ENCODE peak calls at places on chromosomes 11 and 22, in five cellular contexts. S is transverse colon, C is spleen, H is GM12891, B is stomach. R is an unnamed sample.

GRCh38 chr22:16594026-16594425 is 1.4 kb upstream of the CCT8L2 start:
- DNase-seq in S (no peak), C (no peak), H (no peak), B (no peak), R (no peak)

GRCh38 chr11:110777765-110778164 is 65.5 kb upstream of the ARHGAP20 start:
- DNase-seq in S (peak; percentile 24), C (no peak), H (no peak), B (peak; percentile 49), R (no peak)

GRCh38 chr11:110089617-110090282 is 3.4 kb upstream of the ZC3H12C start:
- DNase-seq in S (no peak), C (no peak), H (no peak), B (no peak), R (no peak)

GRCh38 chr11:34404280-34404679 is 34.5 kb upstream of the CAT start:
- DNase-seq in S (no peak), C (no peak), H (no peak), B (no peak), R (no peak)

GRCh38 chr11:114762437-114762836 is 84.1 kb downstream of the NXPE2 start:
- DNase-seq in S (peak; percentile 86), C (no peak), H (no peak), B (peak; percentile 48), R (no peak)

GRCh38 chr11:2510626-2511402 is 66.0 kb downstream of the KCNQ1 start:
- DNase-seq in S (peak; percentile 6), C (peak; percentile 42), H (peak; percentile 16), B (peak; percentile 19), R (peak; percentile 14)

GRCh38 chr22:21712751-21713427 is 22.7 kb downstream of the YPEL1 start:
- DNase-seq in S (peak; percentile 59), C (no peak), H (peak; percentile 70), B (peak; percentile 69), R (no peak)

GRCh38 chr22:49763696-49764095 is 64.0 kb downstream of the BRD1 start:
- DNase-seq in S (peak; percentile 4), C (peak; percentile 56), H (peak; percentile 7), B (no peak), R (no peak)

GRCh38 chr11:90363739-90364138 is 140.9 kb upstream of the CHORDC1 start:
- DNase-seq in S (no peak), C (no peak), H (no peak), B (no peak), R (no peak)

GRCh38 chr11:118870396-118871343 is 13.0 kb upstream of the CXCR5 start:
- DNase-seq in S (peak; percentile 28), C (peak; percentile 83), H (no peak), B (no peak), R (no peak)

GRCh38 chr11:64376071-64376470 is 17.1 kb downstream of the RPS6KA4 start:
- DNase-seq in S (no peak), C (no peak), H (no peak), B (no peak), R (no peak)

GRCh38 chr11:73239111-73239521 is 21.0 kb downstream of the P2RY2 start:
- DNase-seq in S (no peak), C (peak; percentile 51), H (no peak), B (no peak), R (no peak)

GRCh38 chr11:13668957-13669521 is 571 bp downstream of the FAR1 start:
- DNase-seq in S (peak; percentile 65), C (peak; percentile 93), H (no peak), B (peak; percentile 41), R (peak; percentile 30)

GRCh38 chr11:44335052-44335894 is 25.3 kb upstream of the ALX4 start:
- DNase-seq in S (no peak), C (no peak), H (no peak), B (no peak), R (no peak)

GRCh38 chr22:21832291-21833290 is 34.9 kb downstream of the MAPK1 start:
- DNase-seq in S (no peak), C (no peak), H (no peak), B (no peak), R (no peak)

GRCh38 chr22:19959043-19959586 is 17.5 kb upstream of the TXNRD2 start:
- DNase-seq in S (peak; percentile 78), C (peak; percentile 80), H (no peak), B (peak; percentile 81), R (peak; percentile 5)

GRCh38 chr22:22037740-22038139 is 55.2 kb upstream of the TOP3B start:
- DNase-seq in S (no peak), C (no peak), H (no peak), B (no peak), R (no peak)

GRCh38 chr11:119373917-119374631 is 7.4 kb downstream of the USP2 start:
- DNase-seq in S (peak; percentile 84), C (no peak), H (no peak), B (peak; percentile 83), R (no peak)

GRCh38 chr11:120326228-120326627 is 1.1 kb downstream of the TLCD5 start:
- DNase-seq in S (no peak), C (no peak), H (no peak), B (no peak), R (no peak)

GRCh38 chr11:76085321-76085720 is 121.0 kb downstream of the WNT11 start:
- DNase-seq in S (no peak), C (no peak), H (no peak), B (no peak), R (no peak)

GRCh38 chr11:120817131-120817530 is 206.8 kb upstream of the TBCEL start:
- DNase-seq in S (peak; percentile 49), C (peak; percentile 25), H (no peak), B (no peak), R (no peak)

GRCh38 chr11:43269229-43269928 is 42.4 kb upstream of the API5 start:
- DNase-seq in S (no peak), C (peak; percentile 70), H (no peak), B (no peak), R (no peak)

GRCh38 chr11:3803726-3804510 is 4.4 kb upstream of the PGAP2 start:
- DNase-seq in S (no peak), C (no peak), H (no peak), B (no peak), R (no peak)

GRCh38 chr11:85941380-85941973 is 86.3 kb downstream of the CCDC83 start:
- DNase-seq in S (peak; percentile 39), C (no peak), H (peak; percentile 32), B (peak; percentile 40), R (no peak)

GRCh38 chr11:60838132-60838531 is 3.8 kb upstream of the CCDC86 start:
- DNase-seq in S (no peak), C (no peak), H (no peak), B (no peak), R (no peak)

DNA sequence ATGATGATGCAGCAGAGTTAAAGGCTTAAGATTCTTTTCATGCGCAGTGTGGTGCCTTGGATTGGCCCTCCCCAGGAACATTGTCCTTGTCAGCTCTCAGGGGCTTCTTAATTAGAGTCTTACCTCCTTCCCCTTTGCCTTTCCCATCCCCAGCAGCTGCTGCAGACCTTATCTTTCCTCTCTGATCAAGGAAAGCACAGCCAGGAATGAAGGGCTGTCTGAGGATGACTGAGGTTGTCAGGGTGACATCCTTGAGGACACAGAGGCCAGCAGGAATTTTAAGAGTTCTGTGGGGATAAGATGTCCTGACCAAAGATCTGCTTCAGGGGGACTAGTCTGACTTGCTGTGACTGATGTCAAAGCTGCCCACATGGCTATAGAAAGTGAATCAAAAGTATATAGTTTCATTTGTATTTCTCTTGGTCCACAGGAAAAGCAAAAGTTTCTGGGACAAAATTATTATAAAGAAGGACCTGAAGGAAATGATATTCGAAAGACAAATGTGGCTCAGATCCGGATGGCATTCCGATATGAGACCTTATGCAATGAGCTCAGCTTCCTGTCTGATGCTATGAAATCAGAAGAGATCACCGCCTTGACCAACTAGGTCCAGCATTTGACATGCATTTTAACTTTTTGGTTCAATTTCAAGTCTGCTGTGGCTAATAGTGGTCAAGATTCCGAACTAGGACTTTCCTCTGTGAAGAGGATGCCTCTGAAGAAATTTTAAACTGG is 35.5 kb downstream of the RNF141 start:
- DNase-seq in S (no peak), C (no peak), H (no peak), B (no peak), R (no peak)
- TF ChIP-seq POLR2A in S (no peak), C (no peak), H (no peak), B (no peak), R (no peak)

GRCh38 chr11:1177771-1178090 is 20.0 kb downstream of the MUC5AC start:
- DNase-seq in S (no peak), C (no peak), H (no peak), B (no peak), R (no peak)

GRCh38 chr11:1175461-1176223 is 17.9 kb downstream of the MUC5AC start:
- DNase-seq in S (no peak), C (no peak), H (no peak), B (no peak), R (no peak)

GRCh38 chr11:1176224-1177019 is 18.7 kb downstream of the MUC5AC start:
- DNase-seq in S (no peak), C (no peak), H (no peak), B (no peak), R (no peak)

GRCh38 chr11:1178201-1178885 is 20.6 kb downstream of the MUC5AC start:
- DNase-seq in S (no peak), C (no peak), H (no peak), B (no peak), R (no peak)

GRCh38 chr11:1177020-1177770 is 19.4 kb downstream of the MUC5AC start:
- DNase-seq in S (no peak), C (no peak), H (no peak), B (no peak), R (no peak)
- TF ChIP-seq POLR2AphosphoS5 in S (no peak), C (no peak), H (no peak), B (no peak), R (no peak)

GRCh38 chr22:45998638-45999378 is 21.8 kb upstream of the WNT7B start:
- DNase-seq in S (no peak), C (peak; percentile 69), H (no peak), B (no peak), R (no peak)

GRCh38 chr22:45995405-45996101 is 18.6 kb upstream of the WNT7B start:
- DNase-seq in S (no peak), C (peak; percentile 77), H (no peak), B (no peak), R (no peak)

GRCh38 chr22:45996241-45997076 is 19.5 kb upstream of the WNT7B start:
- DNase-seq in S (peak; percentile 48), C (peak; percentile 92), H (no peak), B (no peak), R (no peak)

GRCh38 chr22:45997775-45998637 is 21.0 kb upstream of the WNT7B start:
- DNase-seq in S (no peak), C (peak; percentile 78), H (no peak), B (no peak), R (no peak)

DNA sequence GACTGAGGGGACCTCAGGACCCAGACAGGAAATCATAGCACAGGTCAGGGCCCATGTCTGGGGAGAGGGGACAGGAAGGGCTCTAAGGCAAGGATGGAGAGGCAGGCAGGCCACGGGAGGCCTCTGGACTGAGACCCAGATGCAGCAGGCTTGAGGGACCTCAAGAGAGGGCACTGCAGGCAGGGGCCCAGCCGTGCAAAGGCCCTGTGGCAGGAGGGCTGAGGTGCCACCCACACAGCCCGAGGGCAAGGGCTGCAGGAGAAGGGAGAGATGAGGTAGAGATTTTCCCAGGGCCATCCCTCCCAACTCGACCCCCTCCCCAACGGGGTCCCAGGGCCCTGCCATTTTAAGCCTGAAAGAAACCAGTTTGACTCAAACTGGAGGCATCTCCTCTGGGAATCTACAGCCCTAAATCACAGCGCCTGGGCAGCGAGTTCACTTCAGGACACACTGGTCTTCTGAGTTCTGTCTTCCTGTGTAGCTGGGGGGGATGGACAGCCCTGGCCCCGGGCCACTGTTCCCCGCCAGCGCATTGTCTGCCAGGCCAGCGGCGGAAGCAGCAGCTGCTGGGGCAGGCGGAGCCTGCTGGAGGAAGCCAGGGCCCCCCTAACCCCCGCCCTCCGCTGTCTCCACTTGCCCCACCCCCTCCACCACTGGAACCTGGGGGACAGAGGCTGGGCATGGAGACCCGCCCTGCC is 20.3 kb upstream of the WNT7B start:
- DNase-seq in S (peak; percentile 79), C (peak; percentile 93), H (peak; percentile 69), B (peak; percentile 63), R (no peak)
- TF ChIP-seq POLR2A in S (no peak), C (no peak), H (no peak), B (no peak), R (no peak)

GRCh38 chr22:35334010-35334409 is 34.3 kb downstream of the TOM1 start:
- DNase-seq in S (no peak), C (no peak), H (no peak), B (no peak), R (no peak)
- TF ChIP-seq POLR2AphosphoS5 in S (no peak), C (peak; percentile 63), H (no peak), B (no peak), R (no peak)

R was measured in GM12892.